ENCODE peak calls at places on chromosomes 2 and 18, in five cellular contexts. H is NCI-H1092 treated with DMSO at 0.1 percent for 48 hours; Y is KG1; P is ovary; Z is stimulated activated CD4-positive, alpha-beta T cell treated with anti-CD3 and anti-CD28 coated beads, Interleukin-1b, Interleukin-23, amount 100 ng/mL, for 1 hour. B is an unnamed sample.
A peak's percentile ranks its signal among the peaks of the same experiment; 100 is the strongest.

GRCh38 chr2:1708476-1709334 is 35.6 kb downstream of the PXDN start:
- DNase-seq in Y (no peak), P (no peak), Z (no peak), H (peak; percentile 37), B (no peak)

GRCh38 chr2:66431840-66432511 is 2.9 kb upstream of the MEIS1 start:
- DNase-seq in Y (no peak), P (peak; percentile 48), Z (no peak), H (no peak), B (no peak)

GRCh38 chr2:150612957-150613710 is 125.7 kb upstream of the RND3 start:
- DNase-seq in Y (no peak), Z (no peak), P (no peak), H (no peak), B (no peak)

GRCh38 chr2:100114011-100114433 is 28.4 kb downstream of the AFF3 start:
- DNase-seq in H (no peak), P (no peak), Y (no peak), Z (no peak), B (no peak)

GRCh38 chr2:27191107-27191829 is 20.6 kb upstream of the ATRAID start:
- DNase-seq in P (peak; percentile 63), H (peak; percentile 29), Y (peak; percentile 40), Z (no peak), B (peak; percentile 39)

GRCh38 chr2:106628377-106628776 is 141.2 kb downstream of the CD8B2 start:
- DNase-seq in Z (no peak), H (no peak), P (no peak), Y (no peak), B (no peak)

GRCh38 chr2:185145316-185146121 is 547.2 kb downstream of the ZNF804A start:
- DNase-seq in Y (no peak), Z (no peak), H (peak; percentile 7), P (no peak), B (no peak)

GRCh38 chr2:23073041-23073440 is 311.9 kb upstream of the KLHL29 start:
- DNase-seq in Y (no peak), H (no peak), Z (no peak), P (no peak), B (no peak)

GRCh38 chr2:161070693-161071479 is 89.3 kb upstream of the TANK start:
- DNase-seq in Y (no peak), P (no peak), H (no peak), Z (no peak), B (no peak)

GRCh38 chr2:235133837-235134236 is 182.0 kb downstream of the SH3BP4 start:
- DNase-seq in Z (no peak), H (no peak), Y (no peak), P (no peak), B (no peak)

GRCh38 chr2:26355038-26355995 is 8.7 kb upstream of the ADGRF3 start:
- DNase-seq in Z (no peak), P (no peak), H (no peak), Y (no peak), B (peak; percentile 73)

GRCh38 chr2:144356402-144356801 is 163.5 kb downstream of the ZEB2 start:
- DNase-seq in Z (no peak), P (no peak), Y (no peak), H (no peak), B (no peak)

GRCh38 chr18:55478301-55478660 is 109.7 kb downstream of the TCF4 start:
- DNase-seq in Y (no peak), P (no peak), H (no peak), Z (no peak), B (no peak)

GRCh38 chr2:20448246-20449046 is 1.6 kb downstream of the RHOB start:
- DNase-seq in Z (no peak), Y (no peak), H (no peak), P (peak; percentile 50), B (no peak)

GRCh38 chr2:86747708-86748627 is 27.9 kb downstream of the RMND5A start:
- DNase-seq in H (no peak), Z (no peak), P (no peak), Y (no peak), B (no peak)

GRCh38 chr2:54483426-54483825 is 27.3 kb downstream of the SPTBN1 start:
- DNase-seq in H (no peak), Y (no peak), P (no peak), Z (no peak), B (peak; percentile 67)

GRCh38 chr2:6071536-6071935 is 379.4 kb downstream of the SOX11 start:
- DNase-seq in H (peak; percentile 82), Y (no peak), Z (no peak), P (no peak), B (no peak)

GRCh38 chr2:145036421-145036901 is 516.5 kb upstream of the ZEB2 start:
- DNase-seq in Y (no peak), P (no peak), H (no peak), Z (no peak), B (no peak)

GRCh38 chr2:207166349-207167128 is 791 bp upstream of the KLF7 start:
- DNase-seq in P (peak; percentile 85), H (peak; percentile 74), Y (no peak), Z (peak; percentile 32), B (no peak)

GRCh38 chr18:79518028-79518682 is 122.4 kb downstream of the NFATC1 start:
- DNase-seq in H (no peak), Z (no peak), Y (no peak), P (no peak), B (no peak)

GRCh38 chr2:5990021-5990420 is 297.8 kb downstream of the SOX11 start:
- DNase-seq in P (no peak), Z (no peak), Y (no peak), H (no peak), B (no peak)

GRCh38 chr18:42069036-42069435 is 114.0 kb downstream of the PIK3C3 start:
- DNase-seq in Y (no peak), Z (no peak), H (no peak), P (no peak), B (no peak)

GRCh38 chr2:153770359-153770991 is 101.2 kb upstream of the GALNT13 start:
- DNase-seq in P (no peak), Z (no peak), Y (no peak), H (no peak), B (no peak)

GRCh38 chr2:5695641-5696350 is 3.6 kb downstream of the SOX11 start:
- DNase-seq in H (peak; percentile 56), Z (no peak), P (no peak), Y (no peak), B (no peak)

GRCh38 chr2:223598994-223599645 is 3.0 kb downstream of the SCG2 start:
- DNase-seq in Y (no peak), H (peak; percentile 41), P (no peak), Z (no peak), B (peak; percentile 75)

GRCh38 chr2:239779592-239779983 is 245.6 kb downstream of the NDUFA10 start:
- DNase-seq in H (no peak), P (peak; percentile 3), Y (no peak), Z (no peak), B (no peak)

GRCh38 chr18:40883271-40883670 is 1071.8 kb upstream of the PIK3C3 start:
- DNase-seq in Z (no peak), P (no peak), H (no peak), Y (no peak), B (no peak)

GRCh38 chr18:30572214-30572613 is 470.3 kb downstream of the DSC3 start:
- DNase-seq in H (no peak), Z (no peak), P (no peak), Y (no peak), B (no peak)

GRCh38 chr2:96841707-96842495 is 1.9 kb downstream of the ANKRD23 start:
- DNase-seq in Y (no peak), Z (no peak), H (no peak), P (no peak), B (no peak)

GRCh38 chr2:204340511-204340910 is 204.8 kb upstream of the PARD3B start:
- DNase-seq in P (no peak), Y (no peak), Z (no peak), H (no peak), B (no peak)

GRCh38 chr2:27977623-27978312 is 87.2 kb downstream of the BABAM2 start:
- DNase-seq in H (no peak), Y (no peak), Z (no peak), P (no peak), B (no peak)

GRCh38 chr2:179981085-179981484 is 26.0 kb downstream of the CWC22 start:
- DNase-seq in H (peak; percentile 61), Y (no peak), P (no peak), Z (no peak), B (no peak)

GRCh38 chr18:78986018-78986481 is 6.4 kb downstream of the SALL3 start:
- DNase-seq in Y (no peak), P (no peak), H (peak; percentile 84), Z (no peak), B (no peak)

GRCh38 chr2:219270055-219270372 is 9.2 kb upstream of the DNAJB2 start:
- DNase-seq in Y (no peak), Z (no peak), P (no peak), H (no peak), B (no peak)

GRCh38 chr2:224997802-224998201 is 44.5 kb downstream of the DOCK10 start:
- DNase-seq in Y (no peak), P (peak; percentile 22), Z (no peak), H (no peak), B (no peak)

GRCh38 chr2:178819147-178819875 is 12.1 kb upstream of the TTN start:
- DNase-seq in Z (no peak), P (no peak), H (no peak), Y (no peak), B (no peak)

GRCh38 chr2:67846341-67847070 is 216.3 kb downstream of the C1D start:
- DNase-seq in Y (peak; percentile 61), P (peak; percentile 85), H (peak; percentile 80), Z (no peak), B (peak; percentile 97)

GRCh38 chr2:207226243-207226642 is 60.5 kb upstream of the KLF7 start:
- DNase-seq in H (no peak), P (no peak), Y (no peak), Z (no peak), B (no peak)

B was measured in smooth muscle cell of the brain vasculature.